ENCODE peak calls at places on chromosomes 6 and 20, in nine cellular contexts. Z is epithelial cell of proximal tubule, P is PC-3, U is KG1, B is Panc1, N is RCC 7860, J is NCI-H2227 treated with DMSO at 0.1 percent for 48 hours, H is BE2C, X is right atrium auricular region. V is an unnamed sample.
A peak's percentile ranks its signal among the peaks of the same experiment; 100 is the strongest.

GRCh38 chr20:58192567-58192966 is 35.9 kb downstream of the ANKRD60 start:
- DNase-seq in Z (no peak), P (no peak), U (no peak), B (no peak), N (no peak), J (no peak), H (no peak), X (no peak), V (no peak)

GRCh38 chr6:30323806-30324205 is 2.9 kb upstream of the TRIM39 start:
- DNase-seq in Z (no peak), P (peak; percentile 43), U (no peak), B (no peak), N (no peak), J (no peak), H (no peak), X (no peak), V (peak; percentile 69)

GRCh38 chr6:43773050-43773956 is 3.3 kb downstream of the VEGFA start:
- DNase-seq in Z (no peak), P (peak; percentile 76), U (peak; percentile 37), B (no peak), N (peak; percentile 38), J (no peak), H (peak; percentile 76), X (no peak), V (peak; percentile 73)

GRCh38 chr20:57877131-57877784 is 167.4 kb upstream of the PMEPA1 start:
- DNase-seq in Z (no peak), P (no peak), U (no peak), B (no peak), N (no peak), J (no peak), H (no peak), X (peak; percentile 16), V (no peak)

GRCh38 chr6:146741609-146742008 is 142.8 kb downstream of the ADGB start:
- DNase-seq in Z (no peak), P (peak; percentile 6), U (no peak), B (no peak), N (no peak), J (no peak), H (no peak), X (no peak), V (no peak)

GRCh38 chr6:150229775-150230561 is 87.1 kb downstream of the PPP1R14C start:
- DNase-seq in Z (peak; percentile 58), P (peak; percentile 27), U (no peak), B (no peak), N (peak; percentile 27), J (no peak), H (no peak), X (no peak), V (peak; percentile 61)

GRCh38 chr6:16769131-16769985 is 8.1 kb upstream of the ATXN1 start:
- DNase-seq in Z (no peak), P (peak; percentile 96), U (peak; percentile 74), B (no peak), N (peak; percentile 93), J (no peak), H (no peak), X (no peak), V (peak; percentile 30)

GRCh38 chr6:125086716-125087115 is 66.9 kb upstream of the TPD52L1 start:
- DNase-seq in Z (no peak), P (no peak), U (no peak), B (no peak), N (no peak), J (no peak), H (no peak), X (no peak), V (no peak)

GRCh38 chr6:33911488-33911887 is 107.7 kb upstream of the MLN start:
- DNase-seq in Z (no peak), P (no peak), U (no peak), B (no peak), N (no peak), J (no peak), H (no peak), X (no peak), V (no peak)

GRCh38 chr6:167858086-167858591 is 31.4 kb downstream of the AFDN start:
- DNase-seq in Z (no peak), P (no peak), U (no peak), B (no peak), N (peak; percentile 11), J (peak; percentile 7), H (no peak), X (no peak), V (no peak)

GRCh38 chr6:40054186-40054585 is 119.9 kb upstream of the MOCS1 start:
- DNase-seq in Z (no peak), P (no peak), U (no peak), B (no peak), N (no peak), J (no peak), H (no peak), X (no peak), V (no peak)

GRCh38 chr20:45933231-45934045 is 1.0 kb upstream of the PCIF1 start:
- DNase-seq in Z (no peak), P (peak; percentile 91), U (peak; percentile 50), B (no peak), N (peak; percentile 75), J (peak; percentile 84), H (peak; percentile 86), X (no peak), V (peak; percentile 96)

GRCh38 chr6:69610073-69610472 is 186.7 kb downstream of the LMBRD1 start:
- DNase-seq in Z (no peak), P (no peak), U (no peak), B (no peak), N (no peak), J (no peak), H (no peak), X (no peak), V (no peak)

GRCh38 chr20:1322511-1323245 is 6.3 kb downstream of the SDCBP2 start:
- DNase-seq in Z (no peak), P (peak; percentile 85), U (no peak), B (no peak), N (no peak), J (no peak), H (no peak), X (peak; percentile 74), V (peak; percentile 43)

V was measured in RKO.